ENCODE peak calls at places on chromosomes 5 and 9, in seven cellular contexts. D, U, I, N, P, C and R are unnamed samples.

GRCh38 chr9:114655689-114656088 is 1.9 kb downstream of the TEX53 start:
- DNase-seq in I (no peak), D (peak), U (peak), C (no peak), N (peak), P (peak), R (no peak)

GRCh38 chr9:134666801-134667200 is 25.2 kb downstream of the COL5A1 start:
- DNase-seq in C (no peak), P (no peak), N (peak), U (no peak), D (peak), I (peak), R (no peak)

GRCh38 chr9:70553718-70554673 is 139.5 kb upstream of the KLF9 start:
- DNase-seq in U (peak), I (peak), N (no peak), C (peak), D (peak), P (no peak), R (no peak)

GRCh38 chr9:90943341-90943740 is 141.7 kb downstream of the SYK start:
- DNase-seq in N (peak), U (no peak), D (no peak), C (no peak), I (peak), P (no peak), R (no peak)

GRCh38 chr5:139694556-139695182 is 46.5 kb downstream of the CXXC5 start:
- DNase-seq in U (no peak), C (no peak), I (no peak), P (no peak), N (peak), D (no peak), R (no peak)

GRCh38 chr5:153900703-153901395 is 137.9 kb downstream of the FAM114A2 start:
- DNase-seq in C (no peak), P (peak), N (peak), D (peak), U (peak), I (peak), R (no peak)

GRCh38 chr5:17329566-17329965 is 112.1 kb downstream of the BASP1 start:
- DNase-seq in I (no peak), D (no peak), N (no peak), C (no peak), P (no peak), U (no peak), R (no peak)

GRCh38 chr5:173178369-173178910 is 34.1 kb downstream of the BNIP1 start:
- DNase-seq in C (no peak), N (no peak), U (no peak), D (no peak), P (no peak), I (no peak), R (no peak)

GRCh38 chr9:6272229-6272597 is 56.0 kb upstream of the TPD52L3 start:
- DNase-seq in D (peak), C (peak), P (no peak), U (peak), N (peak), I (peak), R (no peak)

GRCh38 chr5:41213340-41213739 is at the start of gene C6:
- DNase-seq in U (peak), C (no peak), D (no peak), P (no peak), I (no peak), N (peak), R (no peak)

GRCh38 chr5:124262443-124262842 is 484.0 kb downstream of the ZNF608 start:
- DNase-seq in D (peak), U (peak), P (no peak), C (no peak), I (no peak), N (peak), R (no peak)

GRCh38 chr5:116583085-116583766 is 8.6 kb upstream of the SEMA6A start:
- DNase-seq in D (no peak), I (peak), N (peak), U (peak), C (no peak), P (no peak), R (no peak)

GRCh38 chr5:176647870-176648466 is 684 bp downstream of the TSPAN17 start:
- DNase-seq in U (peak), I (peak), C (peak), P (no peak), D (no peak), N (no peak), R (no peak)

GRCh38 chr9:2502760-2503159 is 118.8 kb upstream of the VLDLR start:
- DNase-seq in U (no peak), C (no peak), I (peak), P (no peak), D (peak), N (peak), R (no peak)

GRCh38 chr9:103804077-103804735 is 289.9 kb upstream of the SMC2 start:
- DNase-seq in N (no peak), I (peak), C (no peak), P (peak), D (peak), U (peak), R (no peak)

DNA sequence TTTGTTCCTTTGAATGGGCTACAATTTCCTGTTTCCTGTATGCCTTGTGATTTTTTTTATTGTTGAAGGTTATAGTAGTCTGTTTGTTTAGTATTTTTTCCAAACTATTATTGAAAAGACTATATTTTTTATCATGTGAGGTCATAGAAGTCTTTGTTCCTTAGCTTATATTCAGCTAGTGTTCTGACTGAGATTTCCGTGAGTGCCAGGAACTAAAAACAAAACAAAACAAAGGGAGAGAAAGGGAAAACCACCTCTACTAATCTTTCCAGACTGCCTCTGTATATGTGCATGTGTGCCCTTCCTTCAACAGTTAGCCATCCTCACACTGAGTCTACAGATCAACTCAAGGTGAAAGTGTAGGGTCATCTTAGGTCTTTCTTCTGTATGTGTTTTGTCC is 79.0 kb downstream of the OSTF1 start:
- DNase-seq in P (no peak), U (no peak), C (no peak), I (no peak), N (no peak), D (no peak), R (no peak)
- H3K4me3 ChIP-seq in P (no peak), U (no peak), C (no peak), I (no peak), N (no peak), D (no peak), R (no peak)

DNA sequence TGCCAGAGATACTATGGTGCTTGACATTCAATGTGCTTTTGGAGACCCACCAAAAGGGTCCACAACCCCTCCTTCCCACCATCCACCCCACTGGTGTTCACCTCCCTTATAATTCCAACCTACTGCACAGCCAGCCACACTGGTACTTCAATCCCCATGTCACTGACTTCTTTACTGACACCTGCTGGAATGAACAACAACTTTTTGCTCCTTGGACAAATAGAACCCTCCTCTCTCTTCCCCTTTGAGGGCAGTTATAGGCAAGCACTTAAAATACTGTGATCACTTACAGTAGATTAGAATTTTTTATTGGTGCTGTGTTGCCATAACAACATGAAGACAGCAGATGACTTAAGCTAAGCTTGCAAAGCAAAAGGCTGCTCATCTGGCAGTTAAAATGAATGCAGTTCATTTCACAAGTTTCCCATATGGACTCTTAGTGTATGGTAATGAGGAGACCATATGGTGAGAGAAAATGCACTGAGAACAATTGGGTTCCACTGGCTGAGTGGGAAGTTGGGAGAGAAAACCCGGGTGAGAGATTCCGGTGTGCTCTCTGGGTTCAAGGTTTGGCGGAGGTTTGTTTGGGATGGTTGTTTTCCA is 374.4 kb downstream of the EBF1 start:
- DNase-seq in N (peak), D (no peak), C (no peak), P (no peak), U (no peak), I (peak), R (no peak)
- TF ChIP-seq CTCF in N (no peak), D (no peak), C (no peak), P (peak), U (no peak), I (no peak), R (no peak)

GRCh38 chr9:129208191-129209091 is 30.4 kb upstream of the IER5L start:
- DNase-seq in N (no peak), U (no peak), P (no peak), I (peak), C (no peak), D (no peak), R (no peak)
- H3K4me3 ChIP-seq in N (no peak), U (peak), P (no peak), I (no peak), C (no peak), D (no peak), R (no peak)

DNA sequence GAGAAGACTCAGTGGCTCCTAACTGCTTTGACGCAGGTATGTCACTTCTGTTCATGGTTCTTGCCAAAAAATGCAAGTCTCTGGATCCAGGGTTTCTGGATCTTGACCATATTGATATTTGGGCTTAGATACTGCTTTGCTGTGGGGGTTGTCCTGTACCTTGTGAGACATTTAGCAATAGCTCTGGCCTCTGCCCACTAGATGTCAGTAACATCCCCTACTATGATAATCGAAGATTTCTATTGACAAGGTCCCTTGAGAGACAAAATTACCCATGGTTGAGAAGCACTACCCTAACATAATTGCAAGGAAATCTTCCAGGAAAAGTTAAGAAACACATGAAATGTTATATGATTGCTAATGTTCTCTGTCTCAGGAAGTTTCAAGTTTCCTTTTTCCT is 285.4 kb downstream of the TMEM232 start:
- DNase-seq in C (no peak), N (peak), D (peak), P (peak), U (peak), I (peak), R (no peak)
- TF ChIP-seq CTCF in C (no peak), N (peak), D (peak), P (peak), U (peak), I (peak), R (no peak)